ENCODE peak calls at places on chromosome 2, in six cellular contexts. K is frontal cortex; V is SK-N-SH; R is cardiac fibroblast; M is activated CD4-positive, alpha-beta T cell treated with anti-CD3 and anti-CD28 coated beads, Interleukin-2, amount 50 U/mL, for 4 hours; O is IMR-90. Y is an unnamed sample.

GRCh38 chr2:179340678-179341077 is 76.0 kb upstream of the SESTD1 start:
- DNase-seq in M (no peak), V (no peak), K (no peak), O (peak; percentile 28), R (peak; percentile 77), Y (no peak)

GRCh38 chr2:1664076-1664605 is 80.2 kb downstream of the PXDN start:
- DNase-seq in R (no peak), K (no peak), V (no peak), O (no peak), M (no peak), Y (no peak)

GRCh38 chr2:206422493-206422892 is 20.8 kb upstream of the ADAM23 start:
- DNase-seq in K (no peak), M (no peak), R (no peak), V (no peak), O (peak; percentile 68), Y (no peak)

GRCh38 chr2:86072271-86072858 is 33.3 kb downstream of the POLR1A start:
- DNase-seq in R (peak; percentile 84), V (peak; percentile 41), O (no peak), M (no peak), K (peak; percentile 38), Y (peak; percentile 32)

GRCh38 chr2:165886487-165887146 is 67.0 kb downstream of the TTC21B start:
- DNase-seq in K (no peak), R (no peak), V (no peak), O (no peak), M (no peak), Y (no peak)

GRCh38 chr2:74597456-74597855 is 42.9 kb downstream of the DOK1 start:
- DNase-seq in R (no peak), M (no peak), K (no peak), V (peak; percentile 31), O (no peak), Y (no peak)

GRCh38 chr2:26616864-26617135 is 24.4 kb downstream of the CIB4 start:
- DNase-seq in M (no peak), K (no peak), V (peak; percentile 13), O (no peak), R (no peak), Y (no peak)

GRCh38 chr2:15890936-15891905 is 49.1 kb upstream of the MYCN start:
- DNase-seq in R (peak; percentile 7), V (peak; percentile 62), O (no peak), K (no peak), M (no peak), Y (no peak)

GRCh38 chr2:160390544-160391258 is 102.9 kb downstream of the RBMS1 start:
- DNase-seq in M (no peak), V (no peak), K (no peak), R (peak; percentile 72), O (peak; percentile 76), Y (no peak)

GRCh38 chr2:176826356-176826755 is 386.2 kb upstream of the HNRNPA3 start:
- DNase-seq in V (no peak), O (no peak), R (no peak), K (no peak), M (no peak), Y (no peak)

GRCh38 chr2:144402282-144402681 is 117.6 kb downstream of the ZEB2 start:
- DNase-seq in R (no peak), M (no peak), O (peak; percentile 37), K (no peak), V (peak; percentile 8), Y (no peak)

GRCh38 chr2:201127570-201127969 is 11.6 kb downstream of the CFLAR start:
- DNase-seq in O (peak; percentile 74), R (peak; percentile 83), M (no peak), K (no peak), V (no peak), Y (no peak)

GRCh38 chr2:937530-937929 is 13.1 kb upstream of the SNTG2 start:
- DNase-seq in R (peak; percentile 59), M (no peak), K (no peak), O (no peak), V (no peak), Y (no peak)

GRCh38 chr2:176637497-176638166 is 368.4 kb downstream of the MTX2 start:
- DNase-seq in M (no peak), O (peak; percentile 23), R (peak; percentile 25), V (peak; percentile 84), K (no peak), Y (peak; percentile 38)

GRCh38 chr2:240452471-240453256 is 17.2 kb downstream of the GPC1 start:
- DNase-seq in V (peak; percentile 98), K (peak; percentile 91), O (peak; percentile 35), M (no peak), R (peak; percentile 25), Y (no peak)

GRCh38 chr2:134127496-134127895 is 126.4 kb upstream of the MGAT5 start:
- DNase-seq in K (no peak), V (no peak), M (peak; percentile 59), R (no peak), O (no peak), Y (no peak)

GRCh38 chr2:96773922-96774321 is 13.2 kb downstream of the CNNM4 start:
- DNase-seq in O (no peak), K (no peak), R (no peak), V (no peak), M (peak; percentile 32), Y (no peak)

GRCh38 chr2:224369028-224369632 is 32.8 kb downstream of the FAM124B start:
- DNase-seq in V (peak; percentile 49), M (no peak), O (peak; percentile 49), K (no peak), R (peak; percentile 73), Y (no peak)

GRCh38 chr2:2014251-2014761 is 270.0 kb upstream of the PXDN start:
- DNase-seq in K (peak; percentile 49), M (no peak), V (peak; percentile 82), O (no peak), R (peak; percentile 37), Y (no peak)

GRCh38 chr2:60925994-60926750 is 44.8 kb downstream of the REL start:
- DNase-seq in K (no peak), M (no peak), R (no peak), O (peak; percentile 79), V (no peak), Y (no peak)

GRCh38 chr2:136828162-136828561 is 62.8 kb downstream of the THSD7B start:
- DNase-seq in V (no peak), R (no peak), O (no peak), K (no peak), M (no peak), Y (no peak)

GRCh38 chr2:193703411-193703810 is 1508.7 kb upstream of the TMEFF2 start:
- DNase-seq in M (no peak), K (no peak), V (no peak), R (peak; percentile 64), O (no peak), Y (no peak)

Y was measured in GM12892.